ENCODE peak calls at places on chromosomes 6 and 20, in nine cellular contexts. A, K, T, C, W, L, R, M and D are unnamed samples.

GRCh38 chr6:121383478-121383877 is 49.2 kb upstream of the TBC1D32 start:
- DNase-seq in R (no peak), C (no peak), A (no peak), K (no peak), T (no peak), L (no peak), M (no peak), W (no peak), D (no peak)

GRCh38 chr20:6277661-6278060 is 154.8 kb upstream of the FERMT1 start:
- DNase-seq in L (no peak), K (no peak), W (no peak), T (no peak), R (no peak), A (peak), C (no peak), M (no peak), D (no peak)

GRCh38 chr20:17498181-17498580 is 33.0 kb downstream of the BFSP1 start:
- DNase-seq in L (no peak), K (peak), T (no peak), R (no peak), C (peak), A (no peak), M (no peak), W (no peak), D (no peak)

GRCh38 chr6:22471369-22471690 is 98.0 kb upstream of the HDGFL1 start:
- DNase-seq in C (no peak), K (no peak), W (no peak), M (no peak), R (no peak), T (no peak), A (no peak), L (no peak), D (no peak)

GRCh38 chr6:105691971-105692370 is 289.1 kb upstream of the PREP start:
- DNase-seq in R (no peak), K (no peak), M (no peak), A (no peak), T (no peak), L (no peak), W (no peak), C (no peak), D (no peak)

GRCh38 chr20:59976196-59976847 is 18.1 kb downstream of the CDH26 start:
- DNase-seq in C (no peak), T (no peak), L (no peak), A (no peak), W (no peak), M (no peak), R (no peak), K (no peak), D (no peak)

GRCh38 chr6:5764401-5764955 is 242.2 kb downstream of the NRN1 start:
- DNase-seq in W (no peak), K (peak), R (peak), T (no peak), L (no peak), C (peak), M (no peak), A (peak), D (no peak)

GRCh38 chr20:51497542-51498467 is 44.7 kb downstream of the NFATC2 start:
- DNase-seq in C (no peak), L (no peak), M (no peak), R (peak), W (no peak), A (no peak), T (no peak), K (no peak), D (no peak)

GRCh38 chr20:37644605-37645004 is 49.2 kb upstream of the CTNNBL1 start:
- DNase-seq in C (no peak), A (no peak), R (no peak), M (no peak), K (no peak), W (no peak), T (no peak), L (no peak), D (no peak)

GRCh38 chr6:513961-514360 is 122.4 kb downstream of the IRF4 start:
- DNase-seq in A (no peak), K (no peak), C (no peak), R (no peak), W (no peak), M (no peak), L (no peak), T (no peak), D (no peak)

GRCh38 chr6:4907602-4908001 is 96.2 kb downstream of the RPP40 start:
- DNase-seq in W (no peak), T (no peak), L (no peak), R (no peak), M (no peak), C (no peak), K (no peak), A (no peak), D (no peak)

GRCh38 chr6:113719545-113719944 is 137.6 kb upstream of the MARCKS start:
- DNase-seq in R (no peak), T (no peak), W (no peak), L (no peak), C (no peak), A (peak), M (no peak), K (peak), D (no peak)

GRCh38 chr6:56356431-56356830 is 109.1 kb upstream of the COL21A1 start:
- DNase-seq in A (peak), W (no peak), T (no peak), R (no peak), C (peak), L (no peak), K (peak), M (no peak), D (no peak)

GRCh38 chr6:95917034-95917433 is 98.7 kb upstream of the FUT9 start:
- DNase-seq in A (no peak), K (no peak), W (no peak), C (no peak), R (no peak), L (no peak), T (no peak), M (no peak), D (no peak)

GRCh38 chr6:32529697-32530429 is at the start of gene HLA-DRB5:
- DNase-seq in C (no peak), L (no peak), K (peak), T (no peak), A (peak), R (peak), W (no peak), M (no peak), D (no peak)

GRCh38 chr6:6803180-6803978 is 214.9 kb downstream of the LY86 start:
- DNase-seq in W (peak), A (no peak), M (no peak), T (peak), R (no peak), L (no peak), K (no peak), C (no peak), D (no peak)

GRCh38 chr20:36754656-36755222 is 8.8 kb upstream of the NDRG3 start:
- DNase-seq in K (peak), W (peak), M (peak), L (peak), A (peak), T (no peak), R (peak), C (peak), D (peak)

GRCh38 chr6:7238900-7239589 is 74.0 kb downstream of the SSR1 start:
- DNase-seq in T (peak), L (peak), R (peak), C (peak), A (peak), M (peak), W (peak), K (peak), D (peak)

GRCh38 chr6:120211955-120212792 is 862.6 kb upstream of the MAN1A1 start:
- DNase-seq in W (peak), R (no peak), L (no peak), M (no peak), K (peak), C (no peak), A (peak), T (no peak), D (no peak)

GRCh38 chr20:1402149-1402548 is 9.3 kb upstream of the FKBP1A start:
- DNase-seq in W (no peak), M (no peak), A (no peak), R (no peak), K (peak), C (peak), L (no peak), T (no peak), D (no peak)

GRCh38 chr20:37866051-37866450 is 36.9 kb upstream of the VSTM2L start:
- DNase-seq in R (no peak), K (no peak), L (no peak), W (no peak), A (no peak), M (no peak), C (no peak), T (no peak), D (no peak)

GRCh38 chr6:116616757-116617093 is 446 bp downstream of the RSPH4A start:
- DNase-seq in A (no peak), L (no peak), M (peak), K (no peak), R (peak), C (peak), W (peak), T (no peak), D (peak)

GRCh38 chr6:6972456-6972855 is 135.3 kb upstream of the RREB1 start:
- DNase-seq in L (no peak), K (peak), W (peak), A (peak), R (no peak), M (no peak), T (no peak), C (no peak), D (no peak)

GRCh38 chr6:151022492-151022891 is 157.0 kb downstream of the MTHFD1L start:
- DNase-seq in L (no peak), T (no peak), A (no peak), R (no peak), M (no peak), C (no peak), K (no peak), W (no peak), D (no peak)

GRCh38 chr6:160767019-160767646 is 65.1 kb downstream of the PLG start:
- DNase-seq in K (peak), M (peak), A (peak), W (peak), C (no peak), T (no peak), R (peak), L (peak), D (peak)

GRCh38 chr6:5453531-5453930 is 192.2 kb downstream of the FARS2 start:
- DNase-seq in A (no peak), W (no peak), T (no peak), K (no peak), L (no peak), M (no peak), R (no peak), C (no peak), D (no peak)

GRCh38 chr20:17559338-17559737 is 10.5 kb upstream of the DSTN start:
- DNase-seq in T (no peak), C (no peak), A (no peak), L (no peak), M (no peak), W (no peak), R (no peak), K (no peak), D (no peak)

GRCh38 chr6:139577124-139577800 is 202.8 kb upstream of the CITED2 start:
- DNase-seq in R (no peak), C (no peak), L (no peak), K (peak), M (no peak), W (no peak), A (no peak), T (no peak), D (no peak)

GRCh38 chr6:168037856-168038255 is 40.4 kb downstream of the KIF25 start:
- DNase-seq in K (no peak), A (no peak), R (no peak), M (no peak), T (no peak), C (no peak), W (no peak), L (no peak), D (no peak)

GRCh38 chr6:4892785-4893485 is 110.9 kb downstream of the RPP40 start:
- DNase-seq in W (no peak), K (no peak), C (no peak), T (no peak), R (no peak), M (no peak), L (no peak), A (no peak), D (no peak)

GRCh38 chr6:150297327-150298028 is 71.3 kb upstream of the IYD start:
- DNase-seq in W (peak), T (no peak), L (no peak), M (no peak), R (no peak), C (peak), K (peak), A (peak), D (no peak)

GRCh38 chr6:7033202-7033601 is 74.6 kb upstream of the RREB1 start:
- DNase-seq in A (no peak), M (no peak), L (no peak), C (no peak), K (no peak), R (no peak), W (no peak), T (no peak), D (no peak)

GRCh38 chr6:115830895-115831294 is 229.8 kb downstream of the FRK start:
- DNase-seq in M (no peak), W (no peak), R (no peak), A (peak), K (no peak), C (no peak), L (no peak), T (no peak), D (no peak)

GRCh38 chr20:58065508-58066361 is 162.7 kb downstream of the ANKRD60 start:
- DNase-seq in K (peak), T (no peak), W (peak), A (no peak), C (peak), M (no peak), L (no peak), R (no peak), D (no peak)

GRCh38 chr6:161080263-161080970 is 88.8 kb downstream of the MAP3K4 start:
- DNase-seq in K (no peak), T (no peak), A (no peak), L (no peak), W (no peak), R (no peak), C (no peak), M (no peak), D (no peak)

GRCh38 chr6:127180421-127180820 is 62.0 kb downstream of the RSPO3 start:
- DNase-seq in L (no peak), C (no peak), R (no peak), A (no peak), W (no peak), M (no peak), T (no peak), K (peak), D (no peak)

GRCh38 chr6:12288844-12289654 is 1.1 kb upstream of the EDN1 start:
- DNase-seq in R (peak), M (peak), A (peak), W (peak), K (peak), T (no peak), L (peak), C (peak), D (peak)

GRCh38 chr20:39775110-39775509 is 813.0 kb downstream of the DHX35 start:
- DNase-seq in K (peak), R (peak), W (peak), A (peak), M (no peak), L (no peak), C (no peak), T (peak), D (no peak)

GRCh38 chr20:21053002-21053762 is 53.0 kb downstream of the LINC00237 start:
- DNase-seq in K (no peak), T (no peak), C (no peak), M (peak), A (no peak), W (no peak), L (no peak), R (no peak), D (no peak)

GRCh38 chr20:56995635-56996075 is 270.8 kb downstream of the BMP7 start:
- DNase-seq in R (no peak), W (peak), K (peak), L (peak), A (peak), C (no peak), M (peak), T (no peak), D (peak)
- TF ChIP-seq CTCF in R (no peak), W (peak), K (peak), L (peak), A (peak), C (peak), M (peak), T (peak), D (peak)

GRCh38 chr6:137921823-137922222 is 54.8 kb downstream of the TNFAIP3 start:
- DNase-seq in K (no peak), R (no peak), A (peak), C (no peak), T (no peak), W (no peak), M (peak), L (no peak), D (no peak)
- TF ChIP-seq CTCF in K (no peak), R (no peak), A (peak), C (no peak), T (no peak), W (no peak), M (no peak), L (peak), D (no peak)

GRCh38 chr6:137370871-137371633 is 123.1 kb downstream of the OLIG3 start:
- DNase-seq in A (no peak), L (no peak), W (no peak), T (no peak), R (no peak), C (no peak), M (no peak), K (peak), D (no peak)
- TF ChIP-seq CTCF in A (peak), L (no peak), W (no peak), T (no peak), R (no peak), C (peak), M (peak), K (peak), D (peak)

GRCh38 chr20:3786665-3787639 is at the start of gene CENPB:
- DNase-seq in R (peak), T (peak), M (peak), L (peak), K (peak), W (peak), A (peak), C (peak), D (peak)
- TF ChIP-seq CTCF in R (peak), T (peak), M (peak), L (peak), K (peak), W (peak), A (peak), C (peak), D (peak)

GRCh38 chr6:44072452-44072958 is 54.7 kb downstream of the MRPL14 start:
- DNase-seq in M (no peak), T (no peak), W (no peak), C (no peak), A (no peak), L (no peak), R (no peak), K (no peak), D (no peak)

GRCh38 chr6:44075137-44076015 is 51.9 kb downstream of the MRPL14 start:
- DNase-seq in M (no peak), R (no peak), T (no peak), L (no peak), C (no peak), K (no peak), A (no peak), W (no peak), D (no peak)

GRCh38 chr6:44072959-44073611 is 54.2 kb downstream of the MRPL14 start:
- DNase-seq in C (no peak), L (peak), M (peak), K (peak), R (peak), W (peak), A (peak), T (no peak), D (peak)

GRCh38 chr6:44074383-44075136 is 52.7 kb downstream of the MRPL14 start:
- DNase-seq in T (no peak), L (peak), M (peak), W (no peak), C (peak), K (peak), A (peak), R (peak), D (peak)

GRCh38 chr6:44073612-44074382 is 53.5 kb downstream of the MRPL14 start:
- DNase-seq in T (no peak), W (no peak), K (peak), R (no peak), C (no peak), A (no peak), M (no peak), L (peak), D (peak)
- TF ChIP-seq CTCF in T (no peak), W (no peak), K (peak), R (no peak), C (no peak), A (peak), M (no peak), L (peak), D (no peak)

DNA sequence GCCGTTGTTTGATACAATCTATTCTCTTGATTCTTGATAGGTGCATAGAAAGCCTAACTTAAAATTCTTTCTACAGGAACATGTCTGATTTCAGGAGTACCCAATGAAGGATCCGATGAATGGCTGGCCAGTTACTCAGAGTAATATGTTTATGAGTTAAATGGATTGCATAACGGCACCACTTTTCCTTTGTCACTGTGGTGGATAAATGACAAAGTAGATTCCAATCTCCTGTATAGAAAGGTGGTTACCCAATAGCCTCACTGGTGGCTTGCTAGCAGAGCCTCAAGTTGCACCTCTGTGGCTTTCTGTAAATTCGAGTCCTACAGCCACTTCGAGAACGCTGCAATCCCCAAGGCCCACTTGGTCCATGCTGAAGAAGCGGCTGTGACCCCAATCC is 28.4 kb downstream of the LHFPL5 start:
- DNase-seq in T (no peak), C (peak), A (peak), L (no peak), W (no peak), K (peak), R (no peak), M (no peak), D (no peak)
- TF ChIP-seq CTCF in T (no peak), C (no peak), A (no peak), L (no peak), W (no peak), K (no peak), R (no peak), M (no peak), D (no peak)

GRCh38 chr6:149046164-149046821 is 271.2 kb upstream of the TAB2 start:
- DNase-seq in M (no peak), T (no peak), K (no peak), C (no peak), W (no peak), A (no peak), L (no peak), R (no peak), D (no peak)

GRCh38 chr6:149044394-149044965 is 273.0 kb upstream of the TAB2 start:
- DNase-seq in M (no peak), A (no peak), W (no peak), R (no peak), T (no peak), K (no peak), L (no peak), C (no peak), D (no peak)

GRCh38 chr6:149043476-149044130 is 273.9 kb upstream of the TAB2 start:
- DNase-seq in M (peak), C (peak), R (no peak), A (peak), K (peak), W (no peak), T (no peak), L (peak), D (peak)

GRCh38 chr6:149046822-149047246 is 270.7 kb upstream of the TAB2 start:
- DNase-seq in R (no peak), W (no peak), K (peak), C (peak), M (no peak), L (no peak), A (peak), T (no peak), D (no peak)

GRCh38 chr6:149045404-149045803 is 272.1 kb upstream of the TAB2 start:
- DNase-seq in R (no peak), M (no peak), K (no peak), W (no peak), L (no peak), C (no peak), T (no peak), A (no peak), D (no peak)
- TF ChIP-seq CTCF in R (no peak), M (no peak), K (no peak), W (no peak), L (peak), C (no peak), T (no peak), A (peak), D (peak)